ENCODE peak calls at places on chromosomes 12 and 14, in eight cellular contexts. A is neuronal stem cell, N is MM.1S, T is GM12878, V is osteoblast, P is mesenchymal stem cell, O is hepatocyte, J is astrocyte. U is an unnamed sample. For H3K9me3, the result is how much of the 10 kb centered on the place peaks cover.

GRCh38 chr12:121466800-121467637 is 67.1 kb downstream of the RNF34 start:
- DNase-seq in O (peak), A (peak), V (peak), P (peak), J (peak), N (peak), T (peak), U (peak)

GRCh38 chr14:88613552-88614010 is 50.7 kb downstream of the ZC3H14 start:
- DNase-seq in O (peak), P (peak), T (no peak), J (peak), N (no peak), A (no peak), V (no peak), U (peak)

GRCh38 chr14:78142994-78143393 is 27.2 kb upstream of the NRXN3 start:
- DNase-seq in V (no peak), A (no peak), N (no peak), T (no peak), O (no peak), J (peak), P (no peak), U (no peak)

GRCh38 chr14:66233571-66233970 is 252.6 kb upstream of the CCDC196 start:
- DNase-seq in N (no peak), V (no peak), P (no peak), J (no peak), O (no peak), A (no peak), T (no peak), U (no peak)

GRCh38 chr14:90815817-90816662 is at the start of gene TTC7B:
- DNase-seq in N (peak), O (peak), P (peak), V (peak), A (peak), T (no peak), J (no peak), U (peak)

GRCh38 chr14:92465353-92466067 is 48.1 kb upstream of the RIN3 start:
- DNase-seq in O (no peak), V (no peak), N (no peak), J (no peak), P (no peak), T (no peak), A (no peak), U (no peak)

GRCh38 chr14:20873370-20874177 is 17.6 kb upstream of the RNASE3 start:
- DNase-seq in O (peak), P (peak), V (peak), A (peak), N (peak), T (no peak), J (peak), U (peak)

GRCh38 chr12:131258396-131258795 is 304.7 kb downstream of the ADGRD1 start:
- DNase-seq in J (no peak), P (no peak), O (no peak), V (no peak), N (no peak), T (no peak), A (no peak), U (no peak)

GRCh38 chr14:42884100-42884499 is 1277.4 kb downstream of the LRFN5 start:
- DNase-seq in J (peak), V (no peak), N (no peak), T (no peak), A (no peak), O (peak), P (peak), U (peak)

GRCh38 chr14:100826371-100827139 is 637 bp downstream of the MEG3 start:
- DNase-seq in V (peak), O (no peak), P (no peak), T (no peak), N (no peak), J (no peak), A (no peak), U (no peak)

GRCh38 chr12:68180792-68181744 is 21.5 kb upstream of the IFNG start:
- DNase-seq in T (no peak), O (peak), V (no peak), A (no peak), J (peak), P (no peak), N (no peak), U (no peak)

GRCh38 chr12:24478254-24478653 is 470.6 kb downstream of the BCAT1 start:
- DNase-seq in N (no peak), A (no peak), V (no peak), O (no peak), T (no peak), J (peak), P (no peak), U (no peak)

GRCh38 chr14:31749275-31749674 is 188.1 kb downstream of the NUBPL start:
- DNase-seq in N (no peak), O (no peak), J (no peak), A (no peak), V (no peak), T (no peak), P (no peak), U (no peak)
- H3K9me3 ChIP-seq in N (under half), O (under half), J (under half), A (under half), V (under half), T (under half), P (under half), U (under half)

GRCh38 chr12:22084852-22085251 is 38.8 kb downstream of the CMAS start:
- DNase-seq in J (no peak), T (no peak), A (no peak), V (no peak), P (no peak), O (no peak), N (no peak), U (no peak)

GRCh38 chr12:22083167-22083566 is 37.1 kb downstream of the CMAS start:
- DNase-seq in V (peak), O (no peak), T (no peak), J (peak), N (peak), P (peak), A (no peak), U (peak)

GRCh38 chr12:22082190-22082701 is 36.2 kb downstream of the CMAS start:
- DNase-seq in T (no peak), A (no peak), V (no peak), J (no peak), N (no peak), O (no peak), P (no peak), U (no peak)
- H2AFZ ChIP-seq in T (no peak), A (peak), V (no peak), J (no peak), N (no peak), O (no peak), P (no peak), U (no peak)

GRCh38 chr14:49196327-49196726 is 389.9 kb downstream of the RPS29 start:
- DNase-seq in N (no peak), T (no peak), J (no peak), O (no peak), A (no peak), P (peak), V (no peak), U (no peak)
- H3K4me2 ChIP-seq in N (no peak), T (no peak), J (no peak), O (no peak), A (no peak), P (no peak), V (no peak), U (no peak)

GRCh38 chr12:93879476-93880376 is 202.6 kb downstream of the CRADD start:
- DNase-seq in N (no peak), T (no peak), J (peak), V (peak), O (no peak), P (peak), A (no peak), U (no peak)

GRCh38 chr12:93873561-93873960 is 196.4 kb downstream of the CRADD start:
- DNase-seq in J (no peak), T (no peak), A (no peak), P (no peak), N (no peak), V (no peak), O (no peak), U (no peak)

GRCh38 chr12:93876360-93876759 is 199.2 kb downstream of the CRADD start:
- DNase-seq in J (no peak), O (no peak), N (no peak), P (no peak), A (no peak), V (no peak), T (no peak), U (no peak)

GRCh38 chr12:93877446-93877845 is 200.3 kb downstream of the CRADD start:
- DNase-seq in V (no peak), P (no peak), A (no peak), O (no peak), T (no peak), J (no peak), N (no peak), U (no peak)

DNA sequence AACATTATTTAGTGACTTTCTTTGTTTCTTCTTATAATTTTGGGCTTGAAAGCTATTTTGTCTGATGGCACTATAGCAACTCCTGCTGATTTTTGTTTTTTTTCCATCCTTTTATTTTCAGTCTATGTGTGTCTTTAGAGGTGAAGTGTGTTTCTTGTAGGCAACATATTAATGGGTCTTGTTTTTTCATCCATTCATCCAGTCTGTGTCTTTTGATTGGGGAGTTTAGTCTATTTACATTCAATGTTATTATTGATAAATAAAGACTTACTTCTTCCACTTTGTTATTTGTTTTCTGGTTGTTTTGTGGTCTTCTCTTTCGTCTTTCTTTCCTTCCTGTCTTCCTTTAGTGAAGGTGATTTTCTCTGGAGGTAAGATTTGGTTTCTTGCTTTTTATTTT is 198.0 kb downstream of the CRADD start:
- DNase-seq in T (no peak), A (no peak), O (no peak), V (no peak), J (no peak), P (no peak), N (no peak), U (no peak)
- H3K9me3 ChIP-seq in T (under half), A (under half), O (under half), V (under half), J (under half), P (half or more), N (under half), U (under half)

U was measured in PC-3.